ENCODE peak calls at places on chromosomes 5 and 9, in seven cellular contexts. One of them, this sample, is unnamed.

GRCh38 chr5:122924203-122924602 is 78.8 kb downstream of the SNX24 start:
- DNase-seq in H9: no peak
- DNase-seq in trophoblast cell: no peak
- DNase-seq in H1: no peak
- DNase-seq in IMR-90: peak; percentile 39
- DNase-seq in neuronal stem cell: no peak
- DNase-seq in mesenchymal stem cell: peak; percentile 51
- DNase-seq in this sample: no peak

GRCh38 chr5:170097934-170098333 is 7.8 kb upstream of the FOXI1 start:
- DNase-seq in mesenchymal stem cell: no peak
- DNase-seq in trophoblast cell: no peak
- DNase-seq in IMR-90: no peak
- DNase-seq in neuronal stem cell: no peak
- DNase-seq in H9: no peak
- DNase-seq in H1: no peak
- DNase-seq in this sample: peak; percentile 61

GRCh38 chr5:110517396-110517795 is 209.1 kb downstream of the TMEM232 start:
- DNase-seq in H9: peak; percentile 35
- DNase-seq in IMR-90: no peak
- DNase-seq in trophoblast cell: no peak
- DNase-seq in mesenchymal stem cell: no peak
- DNase-seq in H1: no peak
- DNase-seq in neuronal stem cell: peak; percentile 8
- DNase-seq in this sample: peak; percentile 82

GRCh38 chr5:180866985-180867384 is 5.9 kb upstream of the ZFP62 start:
- DNase-seq in H9: no peak
- DNase-seq in H1: no peak
- DNase-seq in mesenchymal stem cell: no peak
- DNase-seq in trophoblast cell: no peak
- DNase-seq in IMR-90: no peak
- DNase-seq in neuronal stem cell: no peak
- DNase-seq in this sample: no peak

GRCh38 chr5:173829826-173830225 is 58.3 kb upstream of the CPEB4 start:
- DNase-seq in mesenchymal stem cell: peak; percentile 58
- DNase-seq in neuronal stem cell: no peak
- DNase-seq in H1: no peak
- DNase-seq in trophoblast cell: no peak
- DNase-seq in IMR-90: peak; percentile 40
- DNase-seq in H9: no peak
- DNase-seq in this sample: no peak

GRCh38 chr5:66818935-66819328 is 222.7 kb downstream of the MAST4 start:
- DNase-seq in neuronal stem cell: no peak
- DNase-seq in H9: no peak
- DNase-seq in mesenchymal stem cell: no peak
- DNase-seq in IMR-90: no peak
- DNase-seq in trophoblast cell: no peak
- DNase-seq in H1: no peak
- DNase-seq in this sample: no peak

GRCh38 chr5:65808261-65808741 is 86.3 kb downstream of the NLN start:
- DNase-seq in neuronal stem cell: no peak
- DNase-seq in IMR-90: peak; percentile 10
- DNase-seq in H9: no peak
- DNase-seq in trophoblast cell: no peak
- DNase-seq in mesenchymal stem cell: no peak
- DNase-seq in H1: no peak
- DNase-seq in this sample: no peak

GRCh38 chr5:135127604-135128240 is 93.7 kb upstream of the PITX1 start:
- DNase-seq in H9: no peak
- DNase-seq in neuronal stem cell: no peak
- DNase-seq in H1: no peak
- DNase-seq in IMR-90: peak; percentile 93
- DNase-seq in trophoblast cell: peak; percentile 92
- DNase-seq in mesenchymal stem cell: peak; percentile 93
- DNase-seq in this sample: no peak

GRCh38 chr5:10556331-10556807 is 7.5 kb upstream of the ANKRD33B start:
- DNase-seq in trophoblast cell: peak; percentile 44
- DNase-seq in neuronal stem cell: no peak
- DNase-seq in H1: no peak
- DNase-seq in H9: no peak
- DNase-seq in IMR-90: peak; percentile 78
- DNase-seq in mesenchymal stem cell: peak; percentile 84
- DNase-seq in this sample: peak; percentile 85

GRCh38 chr5:135913713-135914626 is 18.3 kb upstream of the IL9 start:
- DNase-seq in trophoblast cell: no peak
- DNase-seq in neuronal stem cell: no peak
- DNase-seq in H1: no peak
- DNase-seq in IMR-90: no peak
- DNase-seq in mesenchymal stem cell: no peak
- DNase-seq in H9: no peak
- DNase-seq in this sample: no peak

GRCh38 chr5:172078027-172078426 is 71.6 kb upstream of the FBXW11 start:
- DNase-seq in H1: no peak
- DNase-seq in H9: peak; percentile 17
- DNase-seq in trophoblast cell: no peak
- DNase-seq in IMR-90: no peak
- DNase-seq in mesenchymal stem cell: no peak
- DNase-seq in neuronal stem cell: no peak
- DNase-seq in this sample: no peak

GRCh38 chr5:175728885-175729828 is 71.3 kb downstream of the HRH2 start:
- DNase-seq in neuronal stem cell: peak; percentile 38
- DNase-seq in mesenchymal stem cell: peak; percentile 14
- DNase-seq in IMR-90: no peak
- DNase-seq in H9: peak; percentile 71
- DNase-seq in trophoblast cell: no peak
- DNase-seq in H1: peak; percentile 80
- DNase-seq in this sample: peak; percentile 63

GRCh38 chr5:31364881-31365636 is 166.8 kb downstream of the DROSHA start:
- DNase-seq in neuronal stem cell: no peak
- DNase-seq in mesenchymal stem cell: no peak
- DNase-seq in IMR-90: peak; percentile 90
- DNase-seq in trophoblast cell: peak; percentile 79
- DNase-seq in H1: no peak
- DNase-seq in H9: no peak
- DNase-seq in this sample: no peak

GRCh38 chr5:82276800-82277612 is 1.1 kb downstream of the RPS23 start:
- DNase-seq in IMR-90: no peak
- DNase-seq in neuronal stem cell: no peak
- DNase-seq in mesenchymal stem cell: no peak
- DNase-seq in H1: no peak
- DNase-seq in trophoblast cell: no peak
- DNase-seq in H9: no peak
- DNase-seq in this sample: no peak

GRCh38 chr9:33923998-33924701 is 107.2 kb downstream of the UBE2R2 start:
- DNase-seq in neuronal stem cell: no peak
- DNase-seq in H9: no peak
- DNase-seq in H1: no peak
- DNase-seq in trophoblast cell: no peak
- DNase-seq in mesenchymal stem cell: no peak
- DNase-seq in IMR-90: no peak
- DNase-seq in this sample: no peak

GRCh38 chr9:71592400-71592799 is 175.9 kb downstream of the CEMIP2 start:
- DNase-seq in H9: no peak
- DNase-seq in IMR-90: peak; percentile 3
- DNase-seq in H1: no peak
- DNase-seq in trophoblast cell: no peak
- DNase-seq in neuronal stem cell: no peak
- DNase-seq in mesenchymal stem cell: no peak
- DNase-seq in this sample: no peak

GRCh38 chr5:138699482-138699881 is 53.7 kb upstream of the CTNNA1 start:
- DNase-seq in neuronal stem cell: no peak
- DNase-seq in mesenchymal stem cell: no peak
- DNase-seq in H1: no peak
- DNase-seq in IMR-90: no peak
- DNase-seq in H9: no peak
- DNase-seq in trophoblast cell: no peak
- DNase-seq in this sample: no peak

GRCh38 chr5:156411131-156411727 is 84.3 kb downstream of the SGCD start:
- DNase-seq in H9: no peak
- DNase-seq in neuronal stem cell: no peak
- DNase-seq in H1: no peak
- DNase-seq in IMR-90: peak; percentile 82
- DNase-seq in trophoblast cell: no peak
- DNase-seq in mesenchymal stem cell: peak; percentile 77
- DNase-seq in this sample: no peak

GRCh38 chr9:118606669-118607068 is 762.6 kb downstream of the BRINP1 start:
- DNase-seq in neuronal stem cell: no peak
- DNase-seq in H9: no peak
- DNase-seq in mesenchymal stem cell: no peak
- DNase-seq in IMR-90: no peak
- DNase-seq in H1: no peak
- DNase-seq in trophoblast cell: no peak
- DNase-seq in this sample: no peak

GRCh38 chr5:73321757-73322452 is 126.7 kb downstream of the FOXD1 start:
- DNase-seq in IMR-90: peak; percentile 97
- DNase-seq in H1: no peak
- DNase-seq in mesenchymal stem cell: peak; percentile 60
- DNase-seq in H9: no peak
- DNase-seq in trophoblast cell: no peak
- DNase-seq in neuronal stem cell: no peak
- DNase-seq in this sample: no peak

GRCh38 chr5:120375248-120375647 is 88.9 kb upstream of the PRR16 start:
- DNase-seq in mesenchymal stem cell: peak; percentile 50
- DNase-seq in H9: no peak
- DNase-seq in neuronal stem cell: no peak
- DNase-seq in H1: no peak
- DNase-seq in trophoblast cell: no peak
- DNase-seq in IMR-90: no peak
- DNase-seq in this sample: no peak

GRCh38 chr5:60891667-60892066 is 47.6 kb upstream of the ELOVL7 start:
- DNase-seq in H1: no peak
- DNase-seq in trophoblast cell: no peak
- DNase-seq in IMR-90: no peak
- DNase-seq in H9: peak; percentile 38
- DNase-seq in mesenchymal stem cell: no peak
- DNase-seq in neuronal stem cell: no peak
- DNase-seq in this sample: peak; percentile 9

GRCh38 chr9:8457814-8458213 is 658.2 kb upstream of the DMAC1 start:
- DNase-seq in IMR-90: no peak
- DNase-seq in neuronal stem cell: no peak
- DNase-seq in mesenchymal stem cell: no peak
- DNase-seq in H1: no peak
- DNase-seq in H9: no peak
- DNase-seq in trophoblast cell: no peak
- DNase-seq in this sample: no peak
- H3K23ac ChIP-seq in IMR-90: no peak overlapping the region
- H3K23ac ChIP-seq in neuronal stem cell: no peak overlapping the region
- H3K23ac ChIP-seq in mesenchymal stem cell: no peak overlapping the region
- H3K23ac ChIP-seq in H1: no peak overlapping the region
- H3K23ac ChIP-seq in H9: no peak overlapping the region
- H3K23ac ChIP-seq in trophoblast cell: no peak overlapping the region
- H3K23ac ChIP-seq in this sample: no peak overlapping the region

GRCh38 chr9:85631809-85632208 is 109.9 kb downstream of the AGTPBP1 start:
- DNase-seq in H1: no peak
- DNase-seq in H9: no peak
- DNase-seq in mesenchymal stem cell: no peak
- DNase-seq in IMR-90: no peak
- DNase-seq in neuronal stem cell: no peak
- DNase-seq in trophoblast cell: no peak
- DNase-seq in this sample: no peak

DNA sequence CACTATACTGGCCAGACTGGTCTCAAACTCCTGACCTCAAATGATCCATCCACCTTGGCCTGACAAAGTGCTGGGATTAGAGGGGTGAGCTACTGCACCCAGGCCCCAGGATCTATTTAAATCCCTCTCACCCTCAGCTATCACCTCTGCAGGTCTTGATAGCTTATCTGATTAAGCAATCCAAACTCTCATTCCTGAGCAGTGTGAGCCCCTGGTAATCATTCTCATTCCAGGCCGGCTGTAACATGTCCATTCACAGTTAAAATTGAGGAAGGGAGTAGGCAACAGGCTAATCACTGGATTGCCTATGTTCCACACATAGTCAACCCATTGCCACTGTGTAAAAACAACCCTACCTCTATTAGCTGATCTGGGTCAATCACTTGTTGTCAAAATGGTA is 111.1 kb downstream of the AGTPBP1 start:
- DNase-seq in H9: no peak
- DNase-seq in trophoblast cell: peak; percentile 6
- DNase-seq in H1: no peak
- DNase-seq in mesenchymal stem cell: no peak
- DNase-seq in neuronal stem cell: no peak
- DNase-seq in IMR-90: no peak
- DNase-seq in this sample: peak; percentile 83
- H3K18ac ChIP-seq in H9: no peak overlapping the region
- H3K18ac ChIP-seq in trophoblast cell: no peak overlapping the region
- H3K18ac ChIP-seq in H1: no peak overlapping the region
- H3K18ac ChIP-seq in mesenchymal stem cell: no peak overlapping the region
- H3K18ac ChIP-seq in neuronal stem cell: no peak overlapping the region
- H3K18ac ChIP-seq in IMR-90: no peak overlapping the region
- H3K18ac ChIP-seq in this sample: no peak overlapping the region

DNA sequence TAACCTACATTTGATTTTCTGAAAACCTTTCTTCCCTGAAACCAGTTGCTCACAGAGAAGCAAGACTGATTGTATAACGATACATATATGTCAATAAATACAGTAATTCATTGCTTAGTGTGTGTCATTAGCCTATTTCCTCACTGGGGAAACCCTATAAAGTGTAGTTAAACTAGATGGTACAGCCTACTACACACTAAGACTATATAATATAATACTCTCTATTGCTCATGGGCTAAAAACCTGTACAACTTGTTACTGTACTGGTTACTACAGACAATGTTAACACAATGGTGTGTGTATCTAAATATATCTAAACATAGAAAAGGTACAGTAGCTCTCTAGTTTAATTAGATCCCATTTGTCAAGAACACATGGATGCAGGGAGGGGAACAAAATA is 181.2 kb downstream of the CDH18 start:
- DNase-seq in trophoblast cell: no peak
- DNase-seq in neuronal stem cell: no peak
- DNase-seq in H1: no peak
- DNase-seq in H9: no peak
- DNase-seq in IMR-90: no peak
- DNase-seq in mesenchymal stem cell: no peak
- DNase-seq in this sample: no peak
- H3K23ac ChIP-seq in trophoblast cell: no peak overlapping the region
- H3K23ac ChIP-seq in neuronal stem cell: no peak overlapping the region
- H3K23ac ChIP-seq in H1: no peak overlapping the region
- H3K23ac ChIP-seq in H9: no peak overlapping the region
- H3K23ac ChIP-seq in IMR-90: no peak overlapping the region
- H3K23ac ChIP-seq in mesenchymal stem cell: no peak overlapping the region
- H3K23ac ChIP-seq in this sample: no peak overlapping the region

GRCh38 chr5:114070093-114070722 is 291.7 kb upstream of the KCNN2 start:
- DNase-seq in IMR-90: no peak
- DNase-seq in H9: no peak
- DNase-seq in H1: no peak
- DNase-seq in trophoblast cell: no peak
- DNase-seq in neuronal stem cell: no peak
- DNase-seq in mesenchymal stem cell: no peak
- DNase-seq in this sample: peak; percentile 29

GRCh38 chr5:114062940-114063867 is 298.7 kb upstream of the KCNN2 start:
- DNase-seq in neuronal stem cell: no peak
- DNase-seq in H1: no peak
- DNase-seq in mesenchymal stem cell: no peak
- DNase-seq in H9: no peak
- DNase-seq in IMR-90: peak; percentile 10
- DNase-seq in trophoblast cell: no peak
- DNase-seq in this sample: no peak

DNA sequence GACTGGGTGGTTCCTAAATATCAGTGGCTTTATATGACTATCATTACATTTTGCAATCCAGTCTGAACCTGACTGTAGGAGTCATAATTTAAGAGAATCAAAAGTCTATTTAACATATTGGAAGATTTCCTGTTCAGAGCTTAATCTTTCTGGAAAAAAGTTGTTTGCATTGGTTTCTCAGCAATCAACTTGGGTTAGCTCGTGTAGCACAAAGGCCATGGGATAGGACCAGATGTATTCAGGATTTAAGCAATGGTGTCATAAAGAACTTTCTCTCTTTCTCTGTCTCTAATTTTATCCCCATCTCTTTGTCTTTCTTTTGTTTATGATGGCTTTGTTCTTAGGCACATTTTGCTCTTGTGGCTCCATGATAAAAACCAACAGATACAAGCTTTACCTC is 295.9 kb upstream of the KCNN2 start:
- DNase-seq in H9: no peak
- DNase-seq in mesenchymal stem cell: no peak
- DNase-seq in H1: no peak
- DNase-seq in IMR-90: no peak
- DNase-seq in neuronal stem cell: no peak
- DNase-seq in trophoblast cell: no peak
- DNase-seq in this sample: no peak
- H3K18ac ChIP-seq in H9: no peak overlapping the region
- H3K18ac ChIP-seq in mesenchymal stem cell: no peak overlapping the region
- H3K18ac ChIP-seq in H1: no peak overlapping the region
- H3K18ac ChIP-seq in IMR-90: no peak overlapping the region
- H3K18ac ChIP-seq in neuronal stem cell: no peak overlapping the region
- H3K18ac ChIP-seq in trophoblast cell: no peak overlapping the region
- H3K18ac ChIP-seq in this sample: no peak overlapping the region